ENCODE peak calls at places on chromosomes 12 and 14, in eight cellular contexts. P is CD8-positive, alpha-beta T cell; D is cardiac muscle cell; J is psoas muscle; F is upper lobe of left lung; S is heart right ventricle; U is breast epithelium; Z is OCI-LY7. Q is an unnamed sample.
A peak's percentile ranks its signal among the peaks of the same experiment; 100 is the strongest.

GRCh38 chr14:88910386-88910785 is 85.9 kb downstream of the TTC8 start:
- DNase-seq in P (no peak), D (no peak), J (no peak), F (no peak), S (no peak), U (no peak), Z (no peak), Q (no peak)

GRCh38 chr12:56677680-56678079 is 10.4 kb downstream of the PTGES3 start:
- DNase-seq in P (no peak), D (no peak), J (no peak), F (no peak), S (no peak), U (no peak), Z (no peak), Q (no peak)

GRCh38 chr14:96062010-96062409 is 22.8 kb downstream of the C14orf132 start:
- DNase-seq in P (no peak), D (no peak), J (no peak), F (no peak), S (no peak), U (no peak), Z (no peak), Q (peak; percentile 12)

GRCh38 chr12:2332266-2332665 is 279.5 kb downstream of the CACNA1C start:
- DNase-seq in P (no peak), D (peak; percentile 50), J (no peak), F (no peak), S (no peak), U (no peak), Z (no peak), Q (no peak)

GRCh38 chr12:27226319-27226984 is 17.6 kb upstream of the STK38L start:
- DNase-seq in P (no peak), D (no peak), J (no peak), F (no peak), S (peak; percentile 30), U (no peak), Z (no peak), Q (no peak)

GRCh38 chr12:33182485-33182884 is 257.1 kb downstream of the SYT10 start:
- DNase-seq in P (no peak), D (no peak), J (no peak), F (no peak), S (no peak), U (no peak), Z (no peak), Q (no peak)

GRCh38 chr12:67701121-67701520 is 52.6 kb downstream of the DYRK2 start:
- DNase-seq in P (no peak), D (no peak), J (no peak), F (no peak), S (no peak), U (no peak), Z (no peak), Q (no peak)

GRCh38 chr12:10283028-10283427 is 24.6 kb upstream of the KLRD1 start:
- DNase-seq in P (no peak), D (no peak), J (no peak), F (no peak), S (no peak), U (no peak), Z (no peak), Q (no peak)

GRCh38 chr12:32533971-32534590 is 134.7 kb downstream of the FGD4 start:
- DNase-seq in P (no peak), D (peak; percentile 77), J (peak; percentile 79), F (peak; percentile 85), S (peak; percentile 53), U (no peak), Z (peak; percentile 85), Q (peak; percentile 79)

GRCh38 chr12:9066755-9067433 is 48.8 kb downstream of the A2M start:
- DNase-seq in P (no peak), D (no peak), J (no peak), F (no peak), S (no peak), U (no peak), Z (no peak), Q (no peak)

GRCh38 chr12:9065607-9065856 is 50.2 kb downstream of the A2M start:
- DNase-seq in P (no peak), D (no peak), J (no peak), F (no peak), S (no peak), U (no peak), Z (no peak), Q (no peak)

GRCh38 chr12:9066183-9066623 is 49.5 kb downstream of the A2M start:
- DNase-seq in P (no peak), D (no peak), J (no peak), F (no peak), S (no peak), U (no peak), Z (no peak), Q (no peak)

GRCh38 chr12:9064815-9065606 is 50.7 kb downstream of the A2M start:
- DNase-seq in P (no peak), D (peak; percentile 65), J (peak; percentile 83), F (peak; percentile 95), S (peak; percentile 71), U (peak; percentile 84), Z (no peak), Q (peak; percentile 87)

DNA sequence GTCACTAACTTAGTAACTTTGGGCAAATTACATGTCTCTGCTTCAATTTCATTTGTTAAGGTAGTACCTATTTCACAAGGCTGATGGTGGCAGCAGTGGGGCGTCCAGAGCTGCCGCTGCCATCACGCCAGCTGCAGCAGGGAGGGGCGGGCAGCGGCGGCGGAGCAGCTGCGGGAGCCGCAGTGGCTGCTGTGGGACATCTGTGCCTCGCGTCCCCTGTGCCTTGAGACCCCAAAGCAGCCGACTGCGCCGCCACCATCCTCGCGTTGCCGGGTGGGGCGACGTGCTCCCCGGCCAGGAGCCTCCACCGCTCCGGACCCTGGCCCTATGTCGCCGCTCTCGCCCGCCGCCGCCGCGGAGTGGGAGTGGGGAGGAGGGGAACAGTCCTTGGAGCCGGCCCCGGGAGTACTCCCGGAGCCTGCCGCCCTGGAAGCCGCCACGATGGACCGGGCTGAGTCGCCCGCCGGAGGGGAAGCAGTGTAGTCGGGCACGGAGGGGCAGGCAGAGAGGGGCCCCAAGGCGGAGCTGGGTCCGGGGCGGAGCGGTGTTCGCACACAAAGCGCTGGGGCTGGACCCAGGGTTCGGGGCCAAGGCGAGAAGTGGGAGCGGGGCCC is 51.4 kb downstream of the A2M start:
- DNase-seq in P (peak; percentile 26), D (peak; percentile 58), J (peak; percentile 72), F (peak; percentile 78), S (peak; percentile 61), U (peak; percentile 60), Z (no peak), Q (peak; percentile 77)
- H3K27ac ChIP-seq in P (no peak overlapping the region), D (peak overlapping the region; percentile 90), J (peak overlapping the region; percentile 89), F (peak overlapping the region; percentile 91), S (peak overlapping the region; percentile 94), U (peak overlapping the region; percentile 98), Z (no peak overlapping the region), Q (peak overlapping the region; percentile 98)

DNA sequence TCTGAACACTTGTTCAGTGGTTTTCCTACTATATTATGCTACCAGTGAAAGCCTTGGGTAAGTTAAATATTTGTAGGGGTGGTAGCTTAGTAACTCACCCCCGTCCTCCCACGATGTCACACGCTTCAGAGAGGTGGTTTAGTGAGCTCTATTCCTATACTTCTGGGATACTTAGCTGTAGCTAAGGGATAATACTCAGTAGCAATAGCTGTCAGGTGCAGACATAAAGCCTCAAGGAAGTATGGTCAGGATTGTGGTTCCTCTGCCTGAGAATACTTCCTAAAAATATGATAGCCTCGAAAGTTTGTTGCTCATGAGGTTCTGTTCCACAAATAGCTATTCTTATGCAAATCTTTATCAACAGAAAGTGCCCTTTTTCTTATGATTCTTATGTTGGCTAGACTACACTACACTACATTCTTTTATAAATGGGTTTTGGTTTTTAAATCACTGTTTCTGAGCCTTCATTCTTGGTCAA is 11.9 kb downstream of the DLST start:
- DNase-seq in P (no peak), D (no peak), J (no peak), F (no peak), S (no peak), U (no peak), Z (no peak), Q (no peak)
- H3K27ac ChIP-seq in P (no peak overlapping the region), D (no peak overlapping the region), J (no peak overlapping the region), F (no peak overlapping the region), S (no peak overlapping the region), U (no peak overlapping the region), Z (no peak overlapping the region), Q (no peak overlapping the region)

DNA sequence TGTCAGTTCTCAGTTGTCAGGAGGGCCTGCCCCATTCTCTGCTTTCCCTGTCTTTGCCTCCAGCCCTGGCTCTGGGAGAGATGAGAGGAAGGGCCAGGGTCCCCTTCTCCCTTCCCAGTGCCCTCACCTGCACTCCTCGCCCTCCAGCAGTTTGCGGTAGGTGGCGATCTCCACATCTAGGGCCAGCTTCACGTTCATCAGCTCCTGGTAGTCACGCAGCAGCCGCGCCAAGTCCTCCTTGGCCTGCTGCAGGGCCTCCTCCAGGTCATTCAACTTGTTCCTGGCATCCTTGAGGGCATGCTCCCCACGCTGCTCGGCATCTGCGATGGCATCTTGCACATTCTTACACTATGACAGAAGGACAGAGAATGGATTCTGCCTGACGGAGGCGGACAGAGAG is 5.4 kb downstream of the KRT2 start:
- DNase-seq in P (no peak), D (no peak), J (no peak), F (no peak), S (no peak), U (no peak), Z (no peak), Q (peak; percentile 53)
- H3K27ac ChIP-seq in P (peak overlapping the region; percentile 82), D (no peak overlapping the region), J (no peak overlapping the region), F (no peak overlapping the region), S (no peak overlapping the region), U (no peak overlapping the region), Z (no peak overlapping the region), Q (no peak overlapping the region)

GRCh38 chr14:68514611-68515194 is 278.2 kb downstream of the ZFP36L1 start:
- DNase-seq in P (no peak), D (no peak), J (no peak), F (no peak), S (no peak), U (no peak), Z (no peak), Q (no peak)

GRCh38 chr14:68512088-68512487 is 280.8 kb downstream of the ZFP36L1 start:
- DNase-seq in P (no peak), D (peak; percentile 65), J (no peak), F (no peak), S (no peak), U (no peak), Z (no peak), Q (no peak)

GRCh38 chr14:68516235-68516634 is 276.6 kb downstream of the ZFP36L1 start:
- DNase-seq in P (no peak), D (no peak), J (no peak), F (no peak), S (no peak), U (no peak), Z (no peak), Q (no peak)

GRCh38 chr14:68513137-68513536 is 279.7 kb downstream of the ZFP36L1 start:
- DNase-seq in P (no peak), D (no peak), J (no peak), F (no peak), S (no peak), U (no peak), Z (peak; percentile 48), Q (no peak)

DNA sequence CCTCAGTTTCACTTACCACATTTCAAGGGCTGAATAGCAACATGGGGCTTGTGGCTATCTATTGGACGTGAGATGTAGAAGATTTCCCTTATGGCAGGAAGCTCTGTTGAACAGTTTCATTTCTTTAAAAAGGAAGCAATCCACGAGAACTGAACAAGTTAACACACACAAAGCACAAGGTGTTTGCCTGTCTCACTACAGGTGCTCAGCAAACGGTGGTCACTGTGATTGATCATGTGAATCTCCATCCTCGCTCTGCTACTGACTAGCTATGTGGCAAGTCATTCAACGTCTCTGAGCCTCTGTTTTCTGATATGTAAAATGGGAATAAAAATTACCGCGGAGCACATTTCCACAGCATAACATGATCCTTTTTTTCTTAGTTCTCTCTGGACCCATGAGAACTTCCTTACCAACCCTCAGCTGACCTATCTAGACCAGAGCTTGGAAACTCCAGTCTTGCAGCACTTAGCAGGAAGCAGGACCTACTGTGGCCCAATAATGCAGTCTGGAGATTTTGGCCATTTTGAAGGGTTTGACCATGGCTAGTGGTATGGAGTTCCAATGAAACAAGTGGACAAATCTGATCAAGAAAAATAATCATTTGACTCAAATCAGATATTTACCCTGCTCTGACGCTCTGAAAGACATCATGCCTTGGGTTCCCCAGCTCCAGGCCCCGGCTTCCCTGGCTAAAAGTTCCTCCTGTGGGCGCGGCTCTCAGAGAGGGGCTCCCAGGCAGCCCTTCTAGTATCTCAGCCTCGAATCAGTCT is 278.8 kb downstream of the ZFP36L1 start:
- DNase-seq in P (no peak), D (no peak), J (no peak), F (no peak), S (no peak), U (no peak), Z (peak; percentile 95), Q (no peak)
- H3K27ac ChIP-seq in P (no peak overlapping the region), D (no peak overlapping the region), J (no peak overlapping the region), F (no peak overlapping the region), S (no peak overlapping the region), U (peak overlapping the region; percentile 91), Z (peak overlapping the region; percentile 94), Q (no peak overlapping the region)

Q was measured in tibial artery.